ENCODE peak calls at places on chromosomes 16 and 17, in four cellular contexts. One of them, this sample, is unnamed.

GRCh38 chr17:27239046-27239445 is 54.9 kb upstream of the WSB1 start:
- DNase-seq in ovary: no peak
- DNase-seq in gastrocnemius medialis: no peak
- DNase-seq in cardiac fibroblast: no peak
- DNase-seq in this sample: no peak

GRCh38 chr17:65629234-65629690 is 67.8 kb upstream of the AXIN2 start:
- DNase-seq in ovary: no peak
- DNase-seq in gastrocnemius medialis: no peak
- DNase-seq in cardiac fibroblast: no peak
- DNase-seq in this sample: no peak

GRCh38 chr17:6599364-6599763 is 41.1 kb downstream of the KIAA0753 start:
- DNase-seq in ovary: no peak
- DNase-seq in gastrocnemius medialis: no peak
- DNase-seq in cardiac fibroblast: no peak
- DNase-seq in this sample: no peak

GRCh38 chr17:72587156-72587555 is 466.3 kb downstream of the SOX9 start:
- DNase-seq in ovary: no peak
- DNase-seq in gastrocnemius medialis: no peak
- DNase-seq in cardiac fibroblast: peak; percentile 28
- DNase-seq in this sample: no peak

GRCh38 chr17:5128905-5129535 is 13.2 kb downstream of the USP6 start:
- DNase-seq in ovary: no peak
- DNase-seq in gastrocnemius medialis: no peak
- DNase-seq in cardiac fibroblast: no peak
- DNase-seq in this sample: no peak

GRCh38 chr16:69112285-69113129 is 7.1 kb downstream of the HAS3 start:
- DNase-seq in ovary: no peak
- DNase-seq in gastrocnemius medialis: no peak
- DNase-seq in cardiac fibroblast: peak; percentile 61
- DNase-seq in this sample: peak; percentile 53

GRCh38 chr16:49478107-49478506 is 104.5 kb downstream of the C16orf78 start:
- DNase-seq in ovary: peak; percentile 2
- DNase-seq in gastrocnemius medialis: no peak
- DNase-seq in cardiac fibroblast: no peak
- DNase-seq in this sample: no peak

GRCh38 chr16:29912087-29912486 is 11.8 kb downstream of the ASPHD1 start:
- DNase-seq in ovary: no peak
- DNase-seq in gastrocnemius medialis: no peak
- DNase-seq in cardiac fibroblast: no peak
- DNase-seq in this sample: no peak

GRCh38 chr16:68884867-68885266 is 41.5 kb downstream of the TANGO6 start:
- DNase-seq in ovary: no peak
- DNase-seq in gastrocnemius medialis: no peak
- DNase-seq in cardiac fibroblast: no peak
- DNase-seq in this sample: no peak

GRCh38 chr17:82914375-82914774 is 74.6 kb upstream of the ZNF750 start:
- DNase-seq in ovary: no peak
- DNase-seq in gastrocnemius medialis: peak; percentile 51
- DNase-seq in cardiac fibroblast: peak; percentile 16
- DNase-seq in this sample: peak; percentile 33

GRCh38 chr17:38747385-38748328 is 479 bp downstream of the PCGF2 start:
- DNase-seq in ovary: peak; percentile 81
- DNase-seq in gastrocnemius medialis: no peak
- DNase-seq in cardiac fibroblast: peak; percentile 34
- DNase-seq in this sample: no peak

GRCh38 chr17:28230011-28230410 is 89.0 kb upstream of the TMEM97 start:
- DNase-seq in ovary: no peak
- DNase-seq in gastrocnemius medialis: no peak
- DNase-seq in cardiac fibroblast: no peak
- DNase-seq in this sample: no peak

GRCh38 chr16:82713778-82714177 is 87.0 kb downstream of the CDH13 start:
- DNase-seq in ovary: no peak
- DNase-seq in gastrocnemius medialis: no peak
- DNase-seq in cardiac fibroblast: no peak
- DNase-seq in this sample: no peak

GRCh38 chr17:7897773-7898172 is 9.2 kb downstream of the CHD3 start:
- DNase-seq in ovary: no peak
- DNase-seq in gastrocnemius medialis: no peak
- DNase-seq in cardiac fibroblast: peak; percentile 72
- DNase-seq in this sample: peak; percentile 79

GRCh38 chr17:2903193-2903974 is 107.1 kb downstream of the RAP1GAP2 start:
- DNase-seq in ovary: no peak
- DNase-seq in gastrocnemius medialis: no peak
- DNase-seq in cardiac fibroblast: no peak
- DNase-seq in this sample: no peak

GRCh38 chr17:16943541-16944333 is 28.2 kb downstream of the TNFRSF13B start:
- DNase-seq in ovary: no peak
- DNase-seq in gastrocnemius medialis: no peak
- DNase-seq in cardiac fibroblast: no peak
- DNase-seq in this sample: no peak

GRCh38 chr17:32487460-32488176 is 825 bp downstream of the CDK5R1 start:
- DNase-seq in ovary: peak; percentile 55
- DNase-seq in gastrocnemius medialis: no peak
- DNase-seq in cardiac fibroblast: peak; percentile 13
- DNase-seq in this sample: no peak

GRCh38 chr17:77377836-77378235 is 237.1 kb downstream of the SEC14L1 start:
- DNase-seq in ovary: peak; percentile 24
- DNase-seq in gastrocnemius medialis: no peak
- DNase-seq in cardiac fibroblast: no peak
- DNase-seq in this sample: no peak

GRCh38 chr16:55386534-55387296 is 62.7 kb downstream of the IRX6 start:
- DNase-seq in ovary: no peak
- DNase-seq in gastrocnemius medialis: no peak
- DNase-seq in cardiac fibroblast: no peak
- DNase-seq in this sample: no peak

GRCh38 chr16:88453621-88454314 is 688 bp downstream of the ZFPM1 start:
- DNase-seq in ovary: no peak
- DNase-seq in gastrocnemius medialis: no peak
- DNase-seq in cardiac fibroblast: no peak
- DNase-seq in this sample: no peak

GRCh38 chr17:74455025-74455585 is 11.3 kb upstream of the CD300A start:
- DNase-seq in ovary: no peak
- DNase-seq in gastrocnemius medialis: peak; percentile 40
- DNase-seq in cardiac fibroblast: no peak
- DNase-seq in this sample: no peak

GRCh38 chr16:21338537-21339268 is 60.6 kb upstream of the CRYM start:
- DNase-seq in ovary: no peak
- DNase-seq in gastrocnemius medialis: no peak
- DNase-seq in cardiac fibroblast: no peak
- DNase-seq in this sample: no peak

GRCh38 chr16:71273384-71273783 is 15.8 kb downstream of the CMTR2 start:
- DNase-seq in ovary: no peak
- DNase-seq in gastrocnemius medialis: no peak
- DNase-seq in cardiac fibroblast: no peak
- DNase-seq in this sample: no peak

GRCh38 chr17:16419074-16419928 is 3.9 kb downstream of the TRPV2 start:
- DNase-seq in ovary: no peak
- DNase-seq in gastrocnemius medialis: no peak
- DNase-seq in cardiac fibroblast: peak; percentile 88
- DNase-seq in this sample: peak; percentile 95

GRCh38 chr16:11079657-11080187 is 135.4 kb downstream of the CLEC16A start:
- DNase-seq in ovary: no peak
- DNase-seq in gastrocnemius medialis: no peak
- DNase-seq in cardiac fibroblast: peak; percentile 94
- DNase-seq in this sample: peak; percentile 90

GRCh38 chr17:60560860-60561257 is 34.8 kb upstream of the APPBP2 start:
- DNase-seq in ovary: no peak
- DNase-seq in gastrocnemius medialis: no peak
- DNase-seq in cardiac fibroblast: no peak
- DNase-seq in this sample: no peak

GRCh38 chr16:59412275-59412841 is 678.2 kb upstream of the GOT2 start:
- DNase-seq in ovary: no peak
- DNase-seq in gastrocnemius medialis: no peak
- DNase-seq in cardiac fibroblast: peak; percentile 22
- DNase-seq in this sample: peak; percentile 7

GRCh38 chr16:28980929-28981328 is 3.9 kb upstream of the LAT start:
- DNase-seq in ovary: no peak
- DNase-seq in gastrocnemius medialis: no peak
- DNase-seq in cardiac fibroblast: no peak
- DNase-seq in this sample: no peak

GRCh38 chr17:72383053-72383847 is 262.4 kb downstream of the SOX9 start:
- DNase-seq in ovary: no peak
- DNase-seq in gastrocnemius medialis: no peak
- DNase-seq in cardiac fibroblast: no peak
- DNase-seq in this sample: no peak

GRCh38 chr17:12637015-12637414 is 28.7 kb upstream of the MYOCD start:
- DNase-seq in ovary: no peak
- DNase-seq in gastrocnemius medialis: no peak
- DNase-seq in cardiac fibroblast: peak; percentile 93
- DNase-seq in this sample: peak; percentile 94

GRCh38 chr16:68384293-68385255 is 63.7 kb downstream of the SMPD3 start:
- DNase-seq in ovary: no peak
- DNase-seq in gastrocnemius medialis: no peak
- DNase-seq in cardiac fibroblast: no peak
- DNase-seq in this sample: no peak

GRCh38 chr17:61729690-61730268 is 133.5 kb downstream of the BRIP1 start:
- DNase-seq in ovary: no peak
- DNase-seq in gastrocnemius medialis: no peak
- DNase-seq in cardiac fibroblast: no peak
- DNase-seq in this sample: no peak

GRCh38 chr16:49599281-49599680 is 225.7 kb downstream of the C16orf78 start:
- DNase-seq in ovary: no peak
- DNase-seq in gastrocnemius medialis: no peak
- DNase-seq in cardiac fibroblast: no peak
- DNase-seq in this sample: no peak

GRCh38 chr17:37273419-37274051 is 102.2 kb upstream of the C17orf78 start:
- DNase-seq in ovary: no peak
- DNase-seq in gastrocnemius medialis: no peak
- DNase-seq in cardiac fibroblast: peak; percentile 43
- DNase-seq in this sample: peak; percentile 53
- TF ChIP-seq CTCF in ovary: no peak
- TF ChIP-seq CTCF in gastrocnemius medialis: no peak
- TF ChIP-seq CTCF in cardiac fibroblast: no peak
- TF ChIP-seq CTCF in this sample: no peak

DNA sequence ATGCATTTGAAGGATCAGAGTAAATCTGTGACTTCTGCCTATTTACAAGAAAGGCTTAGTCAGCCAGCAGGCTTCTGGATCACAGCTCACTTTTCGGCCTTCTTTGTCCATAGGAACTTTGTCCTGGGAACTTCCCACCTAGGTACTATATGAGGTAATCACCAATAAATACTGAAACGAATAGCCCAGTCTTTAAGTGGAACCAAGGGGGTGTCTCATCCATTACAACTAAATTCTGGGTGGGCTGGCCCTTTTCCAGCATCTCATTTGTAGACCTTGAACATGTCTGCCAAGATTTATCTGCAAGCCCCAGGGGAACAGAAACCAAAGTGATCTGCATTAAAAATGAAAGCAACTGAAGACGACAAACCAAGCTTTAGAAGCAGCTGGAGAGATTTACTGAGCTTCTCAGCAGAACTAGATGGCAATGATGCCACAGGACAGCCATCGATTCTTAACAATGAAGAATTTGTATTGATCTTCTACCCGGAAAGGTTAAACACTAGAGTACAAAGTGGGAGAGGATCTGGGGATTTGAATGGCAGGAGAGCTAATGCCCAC is 55.5 kb downstream of the SNX11 start:
- DNase-seq in ovary: no peak
- DNase-seq in gastrocnemius medialis: no peak
- DNase-seq in cardiac fibroblast: peak; percentile 11
- DNase-seq in this sample: no peak
- H3K4me3 ChIP-seq in ovary: no peak overlapping the region
- H3K4me3 ChIP-seq in gastrocnemius medialis: no peak overlapping the region
- H3K4me3 ChIP-seq in cardiac fibroblast: no peak overlapping the region
- H3K4me3 ChIP-seq in this sample: no peak overlapping the region

DNA sequence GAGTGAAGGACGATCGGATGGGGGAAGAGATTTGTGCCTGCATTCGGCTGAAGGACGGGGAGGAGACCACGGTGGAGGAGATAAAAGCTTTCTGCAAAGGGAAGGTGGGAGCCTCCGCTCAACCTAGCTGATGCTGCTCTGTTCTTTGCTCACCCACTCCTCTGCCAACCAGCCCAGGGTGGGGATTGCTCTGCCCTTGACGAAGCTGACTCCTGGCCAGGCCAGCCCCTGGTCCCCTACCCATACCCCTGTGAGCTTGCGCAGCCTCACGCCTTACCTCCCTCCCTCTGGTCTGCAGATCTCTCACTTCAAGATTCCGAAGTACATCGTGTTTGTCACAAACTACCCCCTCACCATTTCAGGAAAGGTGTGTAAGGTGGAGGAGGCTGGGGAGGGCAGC is 4.8 kb upstream of the RSAD1 start:
- DNase-seq in ovary: no peak
- DNase-seq in gastrocnemius medialis: no peak
- DNase-seq in cardiac fibroblast: no peak
- DNase-seq in this sample: no peak
- TF ChIP-seq CTCF in ovary: no peak
- TF ChIP-seq CTCF in gastrocnemius medialis: no peak
- TF ChIP-seq CTCF in cardiac fibroblast: no peak
- TF ChIP-seq CTCF in this sample: no peak

GRCh38 chr16:77723108-77723514 is 797 bp downstream of the NUDT7 start:
- DNase-seq in ovary: peak; percentile 16
- DNase-seq in gastrocnemius medialis: peak; percentile 11
- DNase-seq in cardiac fibroblast: peak; percentile 42
- DNase-seq in this sample: peak; percentile 74

GRCh38 chr16:77724174-77724573 is 1.9 kb downstream of the NUDT7 start:
- DNase-seq in ovary: no peak
- DNase-seq in gastrocnemius medialis: no peak
- DNase-seq in cardiac fibroblast: no peak
- DNase-seq in this sample: no peak

GRCh38 chr16:77722315-77723107 is at the start of gene NUDT7:
- DNase-seq in ovary: peak; percentile 100
- DNase-seq in gastrocnemius medialis: peak; percentile 97
- DNase-seq in cardiac fibroblast: peak; percentile 97
- DNase-seq in this sample: peak; percentile 95

DNA sequence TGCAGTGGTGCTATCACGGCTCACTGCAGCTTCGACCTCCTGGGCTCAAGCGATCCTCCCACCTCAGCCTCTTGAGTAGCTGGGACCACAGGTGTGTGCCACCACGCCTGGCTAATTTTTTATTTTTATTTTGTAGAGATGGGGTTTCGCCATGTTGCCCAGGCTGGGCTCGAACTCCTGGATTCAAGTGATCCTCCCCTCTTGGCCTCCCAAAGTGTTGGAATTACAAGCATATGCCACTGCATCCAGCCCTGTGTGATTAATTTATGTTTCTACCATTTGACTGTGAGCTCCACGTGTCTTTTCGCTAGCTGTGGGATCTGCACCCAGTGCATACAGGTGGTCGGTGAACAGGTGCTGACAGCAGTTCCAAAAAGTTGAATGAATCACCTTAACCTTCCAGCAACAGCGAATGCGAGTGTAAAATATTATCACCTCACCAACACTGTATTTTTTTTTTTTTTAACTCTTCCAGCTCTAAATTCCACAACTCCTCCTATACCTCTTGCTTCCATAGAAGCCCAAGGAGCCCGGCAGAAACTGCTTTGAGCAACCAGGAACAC is 481 bp upstream of the NUDT7 start:
- DNase-seq in ovary: peak; percentile 21
- DNase-seq in gastrocnemius medialis: no peak
- DNase-seq in cardiac fibroblast: no peak
- DNase-seq in this sample: no peak
- H3K4me3 ChIP-seq in ovary: peak overlapping the region; percentile 20
- H3K4me3 ChIP-seq in gastrocnemius medialis: peak overlapping the region; percentile 53
- H3K4me3 ChIP-seq in cardiac fibroblast: no peak overlapping the region
- H3K4me3 ChIP-seq in this sample: peak overlapping the region; percentile 30

This sample was measured in fibroblast of mammary gland.